ENCODE peak calls at places on chromosomes 7 and 10, in five cellular contexts. B, G, A, I and M are unnamed samples.

GRCh38 chr10:76113952-76114351 is 682.5 kb downstream of the LRMDA start:
- DNase-seq in B (no peak), G (no peak), A (no peak), I (no peak), M (no peak)

GRCh38 chr7:80379034-80379433 is 132.8 kb downstream of the GNAT3 start:
- DNase-seq in B (no peak), G (peak), A (no peak), I (no peak), M (no peak)

GRCh38 chr7:921581-922333 is 32.7 kb downstream of the ADAP1 start:
- DNase-seq in B (peak), G (no peak), A (peak), I (no peak), M (no peak)

GRCh38 chr7:43650457-43651052 is 67.6 kb downstream of the STK17A start:
- DNase-seq in B (no peak), G (peak), A (no peak), I (no peak), M (no peak)

GRCh38 chr7:122300607-122301079 is 3.9 kb downstream of the FEZF1 start:
- DNase-seq in B (no peak), G (no peak), A (no peak), I (no peak), M (no peak)

GRCh38 chr10:69065406-69066361 is 22.2 kb upstream of the SRGN start:
- DNase-seq in B (no peak), G (peak), A (no peak), I (no peak), M (no peak)

GRCh38 chr10:101224060-101224909 is 5.0 kb downstream of the LBX1 start:
- DNase-seq in B (no peak), G (no peak), A (no peak), I (no peak), M (no peak)

GRCh38 chr7:158829021-158829341 is 328 bp downstream of the ESYT2 start:
- DNase-seq in B (peak), G (peak), A (peak), I (peak), M (peak)

GRCh38 chr7:40541336-40541735 is 406.5 kb downstream of the SUGCT start:
- DNase-seq in B (no peak), G (peak), A (no peak), I (no peak), M (no peak)

GRCh38 chr7:143289421-143289820 is 1.3 kb downstream of the CASP2 start:
- DNase-seq in B (no peak), G (peak), A (no peak), I (no peak), M (no peak)

GRCh38 chr10:114301177-114301576 is 62.1 kb downstream of the VWA2 start:
- DNase-seq in B (no peak), G (no peak), A (peak), I (no peak), M (no peak)

GRCh38 chr10:59331661-59332060 is 30.7 kb downstream of the FAM13C start:
- DNase-seq in B (no peak), G (no peak), A (no peak), I (no peak), M (no peak)

GRCh38 chr7:30396379-30396778 is 82.2 kb downstream of the NOD1 start:
- DNase-seq in B (no peak), G (no peak), A (no peak), I (no peak), M (no peak)

GRCh38 chr7:137820677-137821420 is 25.9 kb downstream of the DGKI start:
- DNase-seq in B (peak), G (peak), A (no peak), I (no peak), M (peak)

GRCh38 chr7:55504093-55504859 is 68.0 kb downstream of the VOPP1 start:
- DNase-seq in B (no peak), G (peak), A (no peak), I (no peak), M (no peak)

GRCh38 chr10:131814567-131815290 is 86.1 kb upstream of the PPP2R2D start:
- DNase-seq in B (peak), G (no peak), A (peak), I (no peak), M (peak)
- H3K27ac ChIP-seq in B (no peak), G (no peak), A (no peak), I (no peak), M (no peak)

GRCh38 chr7:70681847-70682350 is 450.0 kb upstream of the GALNT17 start:
- DNase-seq in B (no peak), G (no peak), A (no peak), I (no peak), M (no peak)
- TF ChIP-seq CTCF in B (no peak), G (no peak), A (no peak), I (no peak), M (no peak)

DNA sequence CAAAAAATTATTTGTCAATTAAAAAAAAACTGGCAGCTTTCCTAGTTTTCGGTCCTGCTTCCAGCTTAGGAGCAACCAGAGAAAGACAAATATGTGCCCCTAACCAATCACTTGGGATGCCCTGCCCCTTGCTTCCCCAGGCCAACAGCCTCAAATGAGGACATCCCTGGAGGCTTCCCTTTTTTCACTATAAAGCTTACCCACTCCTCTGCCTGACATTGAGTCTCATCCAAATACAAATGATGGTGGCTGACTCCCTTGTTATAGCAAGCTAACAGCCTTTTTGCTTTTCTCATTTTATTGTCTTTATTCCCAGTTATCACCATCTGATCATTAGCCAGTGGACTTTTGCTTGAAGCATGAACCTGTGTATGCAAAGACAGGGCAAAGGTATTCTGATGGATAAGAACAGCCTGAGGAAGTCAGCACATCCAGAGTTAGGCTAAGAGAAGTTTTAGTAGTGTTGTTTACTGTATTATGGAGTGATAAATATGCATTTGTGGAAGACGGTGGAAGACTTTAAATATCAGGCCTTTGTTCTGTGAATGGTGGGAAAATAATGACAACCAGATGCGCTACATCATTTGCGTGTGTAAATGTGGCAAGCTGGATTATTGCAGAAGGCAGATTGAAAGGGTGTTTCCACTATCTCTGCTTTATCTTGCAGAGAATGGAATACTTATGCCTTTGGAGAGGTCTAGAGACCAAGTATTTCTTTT is 1.7 kb upstream of the CCM2 start:
- DNase-seq in B (no peak), G (no peak), A (no peak), I (no peak), M (no peak)
- H3K27ac ChIP-seq in B (peak), G (no peak), A (no peak), I (peak), M (no peak)

DNA sequence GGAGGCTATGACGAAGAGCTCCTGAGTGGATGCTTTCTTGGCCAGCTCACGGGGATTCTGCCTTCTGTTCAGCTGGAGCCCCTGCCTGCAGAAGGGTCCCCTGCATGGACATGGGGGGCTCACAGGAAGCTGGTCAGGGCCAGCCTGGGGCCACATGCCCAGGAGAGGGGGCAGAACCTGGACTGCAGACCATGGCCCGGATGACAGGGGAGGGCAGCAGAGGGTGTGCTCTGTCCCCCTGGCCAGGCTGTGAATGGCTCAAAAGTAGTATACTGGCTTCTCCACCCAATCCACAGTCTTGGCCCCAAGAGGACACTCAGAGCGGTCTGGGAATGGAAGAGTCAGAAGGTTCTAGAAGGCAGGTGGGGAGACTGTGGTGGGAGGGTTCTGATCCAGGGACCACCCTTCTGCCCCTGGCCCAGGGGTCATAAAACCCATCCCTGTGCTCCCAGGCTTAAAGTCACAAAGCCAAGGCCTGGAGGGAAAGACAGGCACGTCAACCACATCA is 40.3 kb downstream of the PPIF start:
- DNase-seq in B (no peak), G (no peak), A (peak), I (no peak), M (no peak)
- TF ChIP-seq CTCF in B (no peak), G (no peak), A (no peak), I (no peak), M (no peak)

DNA sequence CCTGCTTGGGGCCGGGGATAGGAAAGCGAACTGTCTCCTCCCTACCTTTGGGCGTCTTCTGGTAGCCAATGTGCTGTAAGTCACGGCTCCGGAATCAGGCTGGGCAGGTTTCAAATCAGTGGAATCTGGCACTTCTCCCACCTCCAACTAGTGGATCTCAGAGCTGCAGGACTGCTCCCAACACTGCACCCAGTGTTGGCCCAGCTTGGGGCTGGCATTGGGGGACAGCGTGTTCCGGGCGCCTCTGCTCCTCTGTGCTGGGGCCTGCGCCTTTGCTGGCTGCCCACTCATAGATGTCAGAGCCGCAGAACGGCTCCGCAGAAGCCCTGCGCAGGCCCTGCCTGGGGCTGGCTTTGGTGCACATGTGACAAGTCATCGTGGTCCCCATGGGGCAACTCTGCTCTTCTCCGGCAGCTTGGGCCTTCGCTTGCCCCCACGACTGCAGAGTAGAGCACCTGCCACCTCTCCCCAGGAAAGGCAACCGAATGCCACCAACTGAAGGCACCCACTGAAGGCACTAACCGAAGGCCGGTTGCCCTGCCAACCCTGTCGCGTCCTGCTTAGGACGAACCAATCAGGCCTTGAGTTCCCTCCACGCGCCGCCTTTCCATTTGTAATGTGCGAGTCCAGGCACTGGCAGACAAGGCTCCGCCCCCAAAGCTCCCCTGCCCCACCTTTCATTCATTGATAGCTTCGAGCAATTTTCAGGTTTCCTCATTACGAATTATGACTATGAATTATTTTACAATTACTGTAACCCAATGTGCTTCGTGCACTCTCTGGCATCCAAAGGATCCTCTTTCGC is 85.5 kb upstream of the ABI1 start:
- DNase-seq in B (no peak), G (no peak), A (peak), I (no peak), M (peak)
- H3K27ac ChIP-seq in B (no peak), G (no peak), A (no peak), I (no peak), M (no peak)

GRCh38 chr10:42753507-42754154 is 29.0 kb upstream of the BMS1 start:
- DNase-seq in B (peak), G (no peak), A (no peak), I (peak), M (no peak)
- TF ChIP-seq CTCF in B (no peak), G (no peak), A (no peak), I (no peak), M (no peak)

DNA sequence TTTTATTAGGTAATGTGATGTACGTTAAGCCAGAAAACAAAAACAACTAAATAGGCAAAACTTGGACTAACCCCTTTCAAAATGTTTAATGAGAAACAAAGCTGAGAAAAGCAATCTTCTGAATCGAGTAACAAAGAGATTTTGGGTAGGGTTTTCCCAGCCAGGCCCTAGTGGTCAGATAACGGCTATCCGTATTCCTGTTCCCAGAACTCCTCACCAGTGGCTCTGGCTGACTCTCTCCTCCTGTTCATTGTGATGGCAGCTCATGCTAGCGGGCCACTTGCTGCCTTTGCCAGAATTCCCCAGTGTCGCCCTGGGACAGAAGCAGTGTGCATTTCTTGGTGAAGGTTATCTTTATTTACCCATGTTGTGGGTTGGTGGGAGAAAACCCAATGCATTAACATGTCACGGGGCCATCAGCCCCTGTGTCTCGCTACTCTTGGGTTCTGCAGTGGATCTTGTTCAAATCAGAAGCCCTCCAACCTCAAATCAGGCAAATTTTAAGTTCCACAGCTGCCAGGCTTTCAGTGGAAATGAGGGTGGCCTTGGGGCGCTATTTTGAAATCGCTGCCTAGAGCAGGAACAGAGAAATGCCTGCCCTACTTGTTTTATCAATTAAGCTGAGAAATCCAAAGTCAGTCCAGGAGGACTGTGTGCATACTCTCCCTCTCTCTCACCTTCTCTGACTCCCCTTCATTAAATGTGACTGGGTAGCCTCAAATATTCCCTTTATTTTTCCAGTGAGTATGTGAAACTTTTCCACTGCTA is 164.5 kb upstream of the NPVF start:
- DNase-seq in B (no peak), G (no peak), A (no peak), I (no peak), M (no peak)
- H3K27ac ChIP-seq in B (peak), G (no peak), A (no peak), I (no peak), M (no peak)